ENCODE peak calls at places on chromosome 12, in five cellular contexts. One of them, this sample, is unnamed.
A peak's percentile ranks its signal among the peaks of the same experiment; 100 is the strongest.

GRCh38 chr12:3747543-3747942 is 5.4 kb downstream of the CRACR2A start:
- DNase-seq in mesendoderm: no peak
- DNase-seq in HTR-8/SVneo: no peak
- DNase-seq in renal cortical epithelial cell: no peak
- DNase-seq in colonic mucosa: peak; percentile 70
- DNase-seq in this sample: no peak

GRCh38 chr12:54859502-54859901 is 5.2 kb downstream of the MUCL1 start:
- DNase-seq in mesendoderm: peak; percentile 22
- DNase-seq in HTR-8/SVneo: no peak
- DNase-seq in renal cortical epithelial cell: no peak
- DNase-seq in colonic mucosa: no peak
- DNase-seq in this sample: no peak

GRCh38 chr12:106309671-106310313 is 7.3 kb downstream of the TCP11L2 start:
- DNase-seq in mesendoderm: no peak
- DNase-seq in HTR-8/SVneo: peak; percentile 33
- DNase-seq in renal cortical epithelial cell: peak; percentile 96
- DNase-seq in colonic mucosa: no peak
- DNase-seq in this sample: peak; percentile 63

GRCh38 chr12:113271853-113272561 is 50.7 kb downstream of the TPCN1 start:
- DNase-seq in mesendoderm: peak; percentile 51
- DNase-seq in HTR-8/SVneo: peak; percentile 71
- DNase-seq in renal cortical epithelial cell: peak; percentile 78
- DNase-seq in colonic mucosa: peak; percentile 66
- DNase-seq in this sample: peak; percentile 23

GRCh38 chr12:65948320-65949008 is 124.2 kb downstream of the HMGA2 start:
- DNase-seq in mesendoderm: no peak
- DNase-seq in HTR-8/SVneo: peak; percentile 46
- DNase-seq in renal cortical epithelial cell: peak; percentile 98
- DNase-seq in colonic mucosa: no peak
- DNase-seq in this sample: peak; percentile 95

GRCh38 chr12:72089678-72090077 is 151.0 kb downstream of the TPH2 start:
- DNase-seq in mesendoderm: no peak
- DNase-seq in HTR-8/SVneo: no peak
- DNase-seq in renal cortical epithelial cell: no peak
- DNase-seq in colonic mucosa: no peak
- DNase-seq in this sample: no peak

GRCh38 chr12:108949976-108950375 is 70.1 kb downstream of the DAO start:
- DNase-seq in mesendoderm: no peak
- DNase-seq in HTR-8/SVneo: no peak
- DNase-seq in renal cortical epithelial cell: no peak
- DNase-seq in colonic mucosa: no peak
- DNase-seq in this sample: no peak

GRCh38 chr12:22230280-22230794 is 104.2 kb downstream of the ST8SIA1 start:
- DNase-seq in mesendoderm: no peak
- DNase-seq in HTR-8/SVneo: no peak
- DNase-seq in renal cortical epithelial cell: peak; percentile 43
- DNase-seq in colonic mucosa: no peak
- DNase-seq in this sample: no peak

GRCh38 chr12:26274441-26275312 is 79.3 kb downstream of the SSPN start:
- DNase-seq in mesendoderm: peak; percentile 96
- DNase-seq in HTR-8/SVneo: peak; percentile 94
- DNase-seq in renal cortical epithelial cell: peak; percentile 100
- DNase-seq in colonic mucosa: peak; percentile 83
- DNase-seq in this sample: peak; percentile 99

GRCh38 chr12:47744005-47744651 is 14.6 kb downstream of the RAPGEF3 start:
- DNase-seq in mesendoderm: peak; percentile 85
- DNase-seq in HTR-8/SVneo: no peak
- DNase-seq in renal cortical epithelial cell: no peak
- DNase-seq in colonic mucosa: peak; percentile 80
- DNase-seq in this sample: no peak

GRCh38 chr12:97167598-97167997 is 260.5 kb downstream of the NEDD1 start:
- DNase-seq in mesendoderm: no peak
- DNase-seq in HTR-8/SVneo: no peak
- DNase-seq in renal cortical epithelial cell: peak; percentile 15
- DNase-seq in colonic mucosa: no peak
- DNase-seq in this sample: no peak

GRCh38 chr12:106258935-106259334 is 11.1 kb upstream of the CKAP4 start:
- DNase-seq in mesendoderm: no peak
- DNase-seq in HTR-8/SVneo: no peak
- DNase-seq in renal cortical epithelial cell: no peak
- DNase-seq in colonic mucosa: no peak
- DNase-seq in this sample: no peak

GRCh38 chr12:114625294-114625851 is 58.6 kb downstream of the TBX3 start:
- DNase-seq in mesendoderm: peak; percentile 78
- DNase-seq in HTR-8/SVneo: peak; percentile 32
- DNase-seq in renal cortical epithelial cell: peak; percentile 11
- DNase-seq in colonic mucosa: peak; percentile 41
- DNase-seq in this sample: no peak

GRCh38 chr12:54428050-54429013 is 9.3 kb upstream of the ITGA5 start:
- DNase-seq in mesendoderm: no peak
- DNase-seq in HTR-8/SVneo: peak; percentile 45
- DNase-seq in renal cortical epithelial cell: no peak
- DNase-seq in colonic mucosa: no peak
- DNase-seq in this sample: no peak

GRCh38 chr12:3700861-3701260 is 52.0 kb downstream of the CRACR2A start:
- DNase-seq in mesendoderm: no peak
- DNase-seq in HTR-8/SVneo: no peak
- DNase-seq in renal cortical epithelial cell: no peak
- DNase-seq in colonic mucosa: no peak
- DNase-seq in this sample: no peak

GRCh38 chr12:47438175-47438574 is 267.7 kb downstream of the RPAP3 start:
- DNase-seq in mesendoderm: no peak
- DNase-seq in HTR-8/SVneo: no peak
- DNase-seq in renal cortical epithelial cell: no peak
- DNase-seq in colonic mucosa: no peak
- DNase-seq in this sample: no peak

GRCh38 chr12:120230326-120230973 is 29.5 kb upstream of the RPLP0 start:
- DNase-seq in mesendoderm: peak; percentile 100
- DNase-seq in HTR-8/SVneo: peak; percentile 92
- DNase-seq in renal cortical epithelial cell: peak; percentile 92
- DNase-seq in colonic mucosa: peak; percentile 63
- DNase-seq in this sample: peak; percentile 65

GRCh38 chr12:89731614-89732013 is 23.0 kb upstream of the ATP2B1 start:
- DNase-seq in mesendoderm: no peak
- DNase-seq in HTR-8/SVneo: no peak
- DNase-seq in renal cortical epithelial cell: peak; percentile 58
- DNase-seq in colonic mucosa: no peak
- DNase-seq in this sample: no peak

GRCh38 chr12:121475279-121475678 is 75.4 kb downstream of the RNF34 start:
- DNase-seq in mesendoderm: no peak
- DNase-seq in HTR-8/SVneo: no peak
- DNase-seq in renal cortical epithelial cell: no peak
- DNase-seq in colonic mucosa: no peak
- DNase-seq in this sample: no peak

GRCh38 chr12:97446895-97447294 is 15.7 kb upstream of the RMST start:
- DNase-seq in mesendoderm: no peak
- DNase-seq in HTR-8/SVneo: no peak
- DNase-seq in renal cortical epithelial cell: no peak
- DNase-seq in colonic mucosa: no peak
- DNase-seq in this sample: no peak

GRCh38 chr12:24960222-24960855 is 11.4 kb upstream of the BCAT1 start:
- DNase-seq in mesendoderm: peak; percentile 84
- DNase-seq in HTR-8/SVneo: peak; percentile 45
- DNase-seq in renal cortical epithelial cell: peak; percentile 48
- DNase-seq in colonic mucosa: no peak
- DNase-seq in this sample: no peak

GRCh38 chr12:57101892-57102695 is 9.1 kb downstream of the STAT6 start:
- DNase-seq in mesendoderm: peak; percentile 55
- DNase-seq in HTR-8/SVneo: no peak
- DNase-seq in renal cortical epithelial cell: peak; percentile 68
- DNase-seq in colonic mucosa: peak; percentile 63
- DNase-seq in this sample: no peak

GRCh38 chr12:25985296-25985992 is 27.0 kb downstream of the RASSF8 start:
- DNase-seq in mesendoderm: no peak
- DNase-seq in HTR-8/SVneo: no peak
- DNase-seq in renal cortical epithelial cell: peak; percentile 43
- DNase-seq in colonic mucosa: no peak
- DNase-seq in this sample: no peak

GRCh38 chr12:99455350-99456037 is 192.1 kb upstream of the GARIN6 start:
- DNase-seq in mesendoderm: peak; percentile 93
- DNase-seq in HTR-8/SVneo: peak; percentile 28
- DNase-seq in renal cortical epithelial cell: peak; percentile 99
- DNase-seq in colonic mucosa: no peak
- DNase-seq in this sample: peak; percentile 85

GRCh38 chr12:52005903-52006703 is 643 bp upstream of the TAMALIN start:
- DNase-seq in mesendoderm: peak; percentile 76
- DNase-seq in HTR-8/SVneo: no peak
- DNase-seq in renal cortical epithelial cell: no peak
- DNase-seq in colonic mucosa: peak; percentile 53
- DNase-seq in this sample: no peak

GRCh38 chr12:52139579-52140062 is 52.2 kb downstream of the KRT80 start:
- DNase-seq in mesendoderm: peak; percentile 75
- DNase-seq in HTR-8/SVneo: peak; percentile 72
- DNase-seq in renal cortical epithelial cell: no peak
- DNase-seq in colonic mucosa: peak; percentile 62
- DNase-seq in this sample: no peak